ENCODE peak calls at places on chromosomes 3 and 15, in nine cellular contexts. G is right cardiac atrium, I is thoracic aorta, M is heart left ventricle, Y is heart right ventricle, S is iPS DF 6.9, O is right lobe of liver, D is WERI-Rb-1, H is neuronal stem cell. C is an unnamed sample. For H3K9me3, the result is how much of the 10 kb centered on the place peaks cover.

GRCh38 chr15:48186271-48186670 is 5.2 kb upstream of the CTXN2 start:
- DNase-seq in O (no peak), I (no peak), G (no peak), Y (no peak), M (no peak), H (no peak), D (no peak), S (no peak), C (no peak)

GRCh38 chr3:103991461-103992115 is 1375.1 kb upstream of the ALCAM start:
- DNase-seq in G (no peak), O (no peak), H (no peak), S (peak), I (no peak), M (no peak), D (no peak), Y (no peak), C (peak)

GRCh38 chr15:69604050-69604378 is 151.4 kb downstream of the RPLP1 start:
- DNase-seq in Y (no peak), M (no peak), I (no peak), G (no peak), H (no peak), S (peak), D (peak), O (no peak), C (no peak)

GRCh38 chr3:23206371-23206770 is 3.2 kb downstream of the UBE2E2 start:
- DNase-seq in M (no peak), H (no peak), G (no peak), O (no peak), Y (no peak), S (no peak), I (no peak), D (no peak), C (no peak)

GRCh38 chr15:66940368-66940767 is 125.0 kb upstream of the SMAD3 start:
- DNase-seq in S (no peak), G (no peak), H (no peak), O (no peak), Y (no peak), D (no peak), I (no peak), M (no peak), C (no peak)

GRCh38 chr15:31471731-31472430 is 145.2 kb downstream of the KLF13 start:
- DNase-seq in D (peak), G (no peak), I (no peak), S (no peak), O (no peak), M (no peak), Y (no peak), H (no peak), C (no peak)

GRCh38 chr15:39582977-39583585 is 2.2 kb downstream of the THBS1 start:
- DNase-seq in I (no peak), O (no peak), S (no peak), Y (no peak), D (no peak), H (no peak), G (no peak), M (no peak), C (no peak)

GRCh38 chr15:66931768-66932633 is 133.4 kb upstream of the SMAD3 start:
- DNase-seq in S (no peak), O (peak), D (no peak), G (no peak), M (no peak), Y (no peak), I (no peak), H (peak), C (no peak)

GRCh38 chr3:31011383-31011782 is 116.9 kb upstream of the GADL1 start:
- DNase-seq in G (no peak), I (no peak), O (peak), D (no peak), Y (no peak), S (no peak), H (no peak), M (no peak), C (no peak)

GRCh38 chr3:37773925-37774324 is 87.8 kb upstream of the CTDSPL start:
- DNase-seq in O (no peak), S (no peak), M (no peak), I (no peak), G (no peak), D (no peak), Y (no peak), H (no peak), C (no peak)

GRCh38 chr3:126121632-126122031 is 37.7 kb upstream of the SLC41A3 start:
- DNase-seq in G (no peak), S (no peak), I (no peak), D (peak), Y (no peak), M (no peak), O (peak), H (no peak), C (no peak)

GRCh38 chr3:16765661-16766060 is 119.1 kb upstream of the PLCL2 start:
- DNase-seq in G (no peak), Y (no peak), S (no peak), H (no peak), O (no peak), D (no peak), I (no peak), M (no peak), C (peak)

GRCh38 chr3:123330441-123330991 is 118.4 kb downstream of the ADCY5 start:
- DNase-seq in G (no peak), I (no peak), S (no peak), M (peak), D (no peak), Y (peak), H (no peak), O (no peak), C (no peak)

GRCh38 chr3:84600703-84601225 is 358.0 kb upstream of the CADM2 start:
- DNase-seq in I (no peak), O (no peak), D (no peak), M (no peak), S (no peak), H (no peak), G (no peak), Y (no peak), C (no peak)

GRCh38 chr3:18098960-18099587 is 326.1 kb downstream of the SATB1 start:
- DNase-seq in Y (no peak), H (no peak), O (no peak), D (no peak), I (no peak), M (no peak), S (no peak), G (no peak), C (no peak)

GRCh38 chr15:43383070-43383469 is 12.2 kb downstream of the TUBGCP4 start:
- DNase-seq in O (no peak), G (no peak), M (no peak), Y (no peak), I (no peak), D (no peak), H (no peak), S (no peak), C (no peak)

GRCh38 chr3:128864351-128864811 is 15.0 kb upstream of the ACAD9 start:
- DNase-seq in H (no peak), S (no peak), M (peak), I (no peak), D (no peak), O (no peak), Y (no peak), G (no peak), C (no peak)

GRCh38 chr15:51750942-51751686 is at the start of gene TMOD2:
- DNase-seq in S (no peak), D (peak), M (peak), Y (peak), O (peak), G (peak), I (no peak), H (peak), C (peak)

GRCh38 chr3:71977525-71977924 is 192.6 kb upstream of the PROK2 start:
- DNase-seq in I (no peak), H (no peak), D (no peak), G (no peak), Y (no peak), O (no peak), S (no peak), M (no peak), C (no peak)

GRCh38 chr3:62874398-62875102 is 666 bp downstream of the CADPS start:
- DNase-seq in G (no peak), I (no peak), M (no peak), S (no peak), D (no peak), H (no peak), Y (no peak), O (no peak), C (no peak)

GRCh38 chr15:50627351-50628055 is 59.1 kb downstream of the TRPM7 start:
- DNase-seq in O (no peak), Y (no peak), S (no peak), M (no peak), G (no peak), H (no peak), I (no peak), D (no peak), C (no peak)

GRCh38 chr3:188581791-188582190 is 427.8 kb downstream of the LPP start:
- DNase-seq in D (no peak), Y (no peak), S (no peak), O (no peak), M (no peak), H (no peak), I (no peak), G (no peak), C (peak)

GRCh38 chr3:144590854-144591253 is 619.2 kb downstream of the DIPK2A start:
- DNase-seq in M (no peak), G (no peak), Y (no peak), S (no peak), I (no peak), O (no peak), D (no peak), H (no peak), C (no peak)

GRCh38 chr3:111627092-111627491 is 31.9 kb upstream of the ZBED2 start:
- DNase-seq in S (no peak), O (no peak), H (no peak), D (no peak), I (no peak), M (no peak), Y (no peak), G (no peak), C (no peak)

GRCh38 chr3:108472011-108472591 is 38.3 kb downstream of the MYH15 start:
- DNase-seq in I (no peak), M (no peak), Y (no peak), D (peak), G (no peak), S (no peak), O (no peak), H (no peak), C (no peak)

GRCh38 chr3:45647148-45647619 is 42.0 kb upstream of the SACM1L start:
- DNase-seq in M (no peak), Y (no peak), S (no peak), O (no peak), G (no peak), D (no peak), I (no peak), H (no peak), C (no peak)

GRCh38 chr3:31054032-31054431 is 159.6 kb upstream of the GADL1 start:
- DNase-seq in O (no peak), H (no peak), S (no peak), I (no peak), Y (no peak), G (no peak), D (no peak), M (no peak), C (no peak)

GRCh38 chr3:136752046-136752326 is 192 bp downstream of the STAG1 start:
- DNase-seq in D (no peak), S (no peak), M (no peak), Y (no peak), H (no peak), I (no peak), G (no peak), O (no peak), C (peak)

GRCh38 chr15:33834892-33835730 is 133.2 kb upstream of the CHRM5 start:
- DNase-seq in G (no peak), O (no peak), H (no peak), I (no peak), Y (no peak), D (no peak), S (peak), M (no peak), C (no peak)

GRCh38 chr3:28326458-28326926 is 22.0 kb upstream of the ZCWPW2 start:
- DNase-seq in H (no peak), I (no peak), Y (no peak), D (no peak), S (no peak), M (no peak), G (no peak), O (no peak), C (no peak)

GRCh38 chr3:186070996-186071395 is 37.9 kb downstream of the ETV5 start:
- DNase-seq in S (no peak), D (no peak), Y (no peak), M (no peak), G (no peak), H (no peak), I (no peak), O (no peak), C (no peak)

GRCh38 chr3:69444980-69445379 is 59.1 kb upstream of the FRMD4B start:
- DNase-seq in Y (no peak), D (no peak), G (peak), H (no peak), S (no peak), I (no peak), M (no peak), O (no peak), C (no peak)

GRCh38 chr15:48493084-48493762 is 152.3 kb downstream of the FBN1 start:
- DNase-seq in H (no peak), Y (peak), I (no peak), O (no peak), G (no peak), D (no peak), M (peak), S (no peak), C (no peak)

GRCh38 chr3:38153986-38154608 is 11.2 kb upstream of the OXSR1 start:
- DNase-seq in G (no peak), O (no peak), H (no peak), Y (no peak), I (no peak), D (no peak), M (no peak), S (no peak), C (no peak)

GRCh38 chr3:45765956-45766355 is 30.4 kb downstream of the SLC6A20 start:
- DNase-seq in O (no peak), I (no peak), S (no peak), M (no peak), G (no peak), H (no peak), Y (no peak), D (no peak), C (no peak)

GRCh38 chr3:105119801-105120340 is 246.8 kb upstream of the ALCAM start:
- DNase-seq in M (no peak), G (no peak), O (no peak), D (no peak), I (no peak), S (no peak), H (no peak), Y (no peak), C (no peak)

GRCh38 chr3:8755564-8756237 is 13.7 kb downstream of the OXTR start:
- DNase-seq in Y (no peak), I (no peak), G (no peak), S (no peak), H (no peak), O (no peak), D (peak), M (no peak), C (no peak)

GRCh38 chr3:37920156-37920686 is 58.5 kb downstream of the CTDSPL start:
- DNase-seq in I (no peak), H (no peak), O (no peak), M (no peak), Y (no peak), D (no peak), G (no peak), S (no peak), C (no peak)

GRCh38 chr3:101964861-101965260 is 115.5 kb downstream of the NFKBIZ start:
- DNase-seq in S (no peak), H (no peak), D (no peak), G (peak), Y (no peak), I (no peak), O (no peak), M (no peak), C (no peak)

DNA sequence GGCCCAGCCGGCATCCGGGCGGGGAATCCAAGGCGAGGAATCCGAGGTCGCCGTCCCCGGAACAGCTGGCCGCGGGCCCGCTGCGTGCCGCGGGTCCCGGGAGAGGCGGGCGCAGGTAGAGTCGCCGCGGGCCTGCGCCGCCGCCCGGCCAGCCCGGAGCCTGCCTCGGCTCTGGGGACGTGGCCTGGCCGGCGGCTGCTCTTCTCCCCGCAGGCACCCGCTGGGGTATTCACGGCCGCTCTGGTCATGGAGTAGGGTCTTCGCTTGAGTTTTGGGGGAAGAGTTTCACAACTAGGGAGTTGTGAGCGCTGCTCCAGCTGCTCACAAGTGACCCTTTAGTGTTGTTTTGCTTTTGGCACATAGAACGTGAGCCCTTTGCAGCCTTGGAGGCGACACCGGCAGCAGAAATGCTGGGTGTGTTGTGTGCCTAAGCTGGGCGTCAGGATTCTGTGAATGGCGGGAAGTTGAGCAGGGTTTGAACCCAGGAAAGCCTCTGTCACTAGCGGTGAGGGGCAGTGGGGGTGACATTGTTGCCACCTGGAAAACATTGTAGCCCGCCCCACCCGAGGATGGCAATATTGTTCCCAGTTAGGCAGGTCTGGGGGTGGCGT is 4.0 kb downstream of the TRIM71 start:
- DNase-seq in I (no peak), M (no peak), G (no peak), D (no peak), O (peak), Y (no peak), H (no peak), S (no peak), C (no peak)
- H3K4me3 ChIP-seq in I (peak), M (peak), G (no peak), D (no peak), O (no peak), Y (no peak), H (peak), S (peak), C (no peak)

GRCh38 chr3:137764563-137765309 is 621 bp downstream of the SOX14 start:
- DNase-seq in G (no peak), H (no peak), S (no peak), O (peak), Y (no peak), I (no peak), D (no peak), M (no peak), C (no peak)

GRCh38 chr3:137767146-137768020 is 3.3 kb downstream of the SOX14 start:
- DNase-seq in S (no peak), Y (no peak), O (no peak), D (peak), M (no peak), H (no peak), I (no peak), G (no peak), C (no peak)

GRCh38 chr3:137765310-137766033 is 1.4 kb downstream of the SOX14 start:
- DNase-seq in I (no peak), D (no peak), Y (no peak), H (no peak), S (no peak), M (no peak), O (no peak), G (no peak), C (no peak)

GRCh38 chr3:137768021-137768360 is 3.9 kb downstream of the SOX14 start:
- DNase-seq in I (no peak), H (no peak), G (no peak), S (no peak), O (peak), Y (no peak), M (no peak), D (no peak), C (no peak)

GRCh38 chr3:137766069-137766960 is 2.2 kb downstream of the SOX14 start:
- DNase-seq in S (no peak), Y (no peak), O (no peak), D (no peak), G (no peak), I (no peak), M (no peak), H (no peak), C (no peak)
- H3K9me3 ChIP-seq in S (under half), Y (under half), O (under half), D (under half), G (under half), I (under half), M (under half), H (under half), C (under half)

DNA sequence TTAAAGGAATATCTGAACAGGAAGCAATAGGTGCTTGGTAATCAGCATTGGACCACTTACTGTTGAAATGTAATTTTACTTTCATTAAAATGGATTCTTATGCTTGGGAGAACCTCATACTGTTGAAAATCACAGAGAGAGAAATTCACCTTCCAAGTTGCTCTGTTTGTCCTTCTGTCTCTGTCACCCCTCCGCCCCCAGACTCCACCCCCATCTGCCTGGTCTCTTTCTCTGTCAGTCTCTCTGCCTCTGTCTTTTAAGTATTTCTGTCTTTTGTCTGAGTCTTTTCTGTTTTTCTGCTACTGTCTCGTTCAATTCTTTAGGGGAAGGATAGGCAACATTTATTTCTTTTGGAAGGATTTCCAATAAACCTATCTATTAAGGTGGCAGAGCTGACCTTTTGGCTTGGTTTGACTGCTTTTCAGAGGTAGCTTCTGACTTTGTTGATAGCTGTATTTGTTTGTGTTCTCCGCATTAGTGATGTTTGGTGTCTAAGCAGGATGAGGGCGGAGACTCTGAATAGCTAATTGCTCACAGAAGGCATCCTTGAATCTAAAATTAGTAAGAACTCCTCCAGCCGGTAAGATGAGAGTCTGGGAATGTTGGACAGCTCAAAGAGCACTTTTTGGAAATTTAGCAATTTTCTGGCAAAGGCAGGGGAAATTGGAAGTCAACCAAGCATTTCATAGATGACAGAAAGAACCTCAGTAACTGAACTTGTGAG is 174.2 kb downstream of the KLHL25 start:
- DNase-seq in I (no peak), G (no peak), O (no peak), H (no peak), D (no peak), M (peak), Y (peak), S (no peak), C (no peak)
- H3K4me3 ChIP-seq in I (peak), G (peak), O (peak), H (peak), D (no peak), M (peak), Y (peak), S (no peak), C (no peak)

GRCh38 chr15:95458736-95459135 is 871.8 kb upstream of the NR2F2 start:
- DNase-seq in O (no peak), Y (peak), I (no peak), D (no peak), H (no peak), G (no peak), S (no peak), M (peak), C (no peak)
- H3K9me3 ChIP-seq in O (under half), Y (under half), I (under half), D (under half), H (under half), G (under half), S (under half), M (under half), C (under half)

DNA sequence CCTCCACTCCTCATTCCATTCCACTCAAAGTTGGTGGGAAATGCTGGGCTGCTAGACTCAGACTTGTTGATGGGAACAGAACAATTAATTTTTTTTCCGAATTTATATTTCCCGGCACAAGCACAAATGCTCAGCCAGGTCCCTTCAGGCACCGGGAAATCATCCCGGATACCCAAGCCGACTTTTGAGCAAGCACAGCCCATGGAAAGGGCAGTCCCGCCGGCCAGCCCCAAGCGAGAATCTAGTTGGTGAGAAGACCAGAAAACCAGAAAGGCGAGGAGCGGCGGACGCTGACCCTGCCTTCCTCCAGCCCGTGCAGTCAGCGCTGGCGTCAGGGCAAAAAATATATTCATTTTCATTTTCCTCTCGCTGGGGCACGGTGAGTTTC is 758 bp upstream of the ZIC4 start:
- DNase-seq in D (no peak), Y (no peak), M (no peak), S (no peak), H (peak), I (no peak), G (no peak), O (no peak), C (no peak)
- H3K4me3 ChIP-seq in D (no peak), Y (no peak), M (no peak), S (no peak), H (peak), I (peak), G (no peak), O (no peak), C (no peak)